ENCODE peak calls at places on chromosomes 13 and 19, in nine cellular contexts. F is stimulated activated CD4-positive, alpha-beta T cell treated with anti-CD3 and anti-CD28 coated beads, TNF-alpha, amount 100 ng/mL, for 1 hour; V is GM23338; I is activated T-helper 1 cell treated with anti-CD3 and anti-CD28 coated beads, Interleukin-2, amount 50 U/mL, for 16 hours; P is iPS DF 19.7; S is spleen; Z is HFF-Myc; Q is stimulated activated CD8-positive, alpha-beta memory T cell treated with anti-CD3 and anti-CD28 coated beads, Interleukin-7, amount 100 ng/mL, for 1 hour; J is NCI-H1436. G is an unnamed sample.

GRCh38 chr19:33660426-33661160 is 38.8 kb downstream of the CHST8 start:
- DNase-seq in Z (no peak), V (peak), J (no peak), I (no peak), S (no peak), F (no peak), Q (no peak), P (no peak), G (no peak)

GRCh38 chr13:73061478-73062275 is 2.9 kb downstream of the KLF5 start:
- DNase-seq in I (no peak), J (no peak), P (no peak), V (peak), F (no peak), S (peak), Q (no peak), Z (no peak), G (no peak)

GRCh38 chr19:658916-659839 is 3.8 kb downstream of the RNF126 start:
- DNase-seq in F (no peak), I (no peak), V (no peak), P (no peak), Z (no peak), J (no peak), S (peak), Q (no peak), G (peak)

GRCh38 chr13:44402902-44403719 is 29.5 kb downstream of the SERP2 start:
- DNase-seq in P (no peak), Q (no peak), J (no peak), S (peak), F (no peak), I (no peak), V (peak), Z (no peak), G (peak)

GRCh38 chr19:18649371-18650047 is 12.7 kb downstream of the KLHL26 start:
- DNase-seq in S (peak), Q (no peak), V (no peak), Z (no peak), I (no peak), P (no peak), J (no peak), F (no peak), G (no peak)

GRCh38 chr19:4414800-4415251 is 12.4 kb downstream of the CHAF1A start:
- DNase-seq in Z (no peak), I (no peak), V (no peak), F (no peak), P (no peak), Q (no peak), S (no peak), J (no peak), G (no peak)

GRCh38 chr19:51799998-51800848 is 5.3 kb downstream of the FPR3 start:
- DNase-seq in F (no peak), V (no peak), J (no peak), P (no peak), I (no peak), S (no peak), Z (no peak), Q (no peak), G (no peak)

GRCh38 chr19:16836115-16836905 is 7.1 kb downstream of the SIN3B start:
- DNase-seq in Z (no peak), V (peak), I (no peak), F (no peak), Q (no peak), P (no peak), J (no peak), S (peak), G (peak)

GRCh38 chr13:90070362-90070761 is 1277.1 kb upstream of the MIR17HG start:
- DNase-seq in J (no peak), S (no peak), I (no peak), V (no peak), Q (no peak), P (no peak), F (no peak), Z (no peak), G (no peak)

GRCh38 chr13:109479991-109480696 is 306.2 kb downstream of the IRS2 start:
- DNase-seq in I (no peak), P (no peak), J (no peak), S (no peak), Q (no peak), V (no peak), Z (no peak), F (no peak), G (no peak)

GRCh38 chr13:74134777-74135305 is 637 bp upstream of the KLF12 start:
- DNase-seq in P (no peak), Q (no peak), S (no peak), Z (no peak), J (peak), F (peak), I (peak), V (no peak), G (no peak)

GRCh38 chr19:17376935-17377600 is at the start of gene PLVAP:
- DNase-seq in P (no peak), V (no peak), Q (no peak), I (no peak), S (peak), F (no peak), Z (no peak), J (no peak), G (no peak)

GRCh38 chr19:5586300-5587070 is 18.7 kb upstream of the TINCR start:
- DNase-seq in V (no peak), J (no peak), P (no peak), F (no peak), Q (no peak), S (no peak), I (no peak), Z (no peak), G (no peak)

GRCh38 chr13:23322353-23323336 is 110.9 kb downstream of the SACS start:
- DNase-seq in P (no peak), F (no peak), Q (no peak), I (no peak), S (no peak), Z (no peak), V (no peak), J (no peak), G (no peak)

GRCh38 chr19:29260477-29261317 is 47.7 kb upstream of the UQCRFS1 start:
- DNase-seq in Q (no peak), I (no peak), S (no peak), V (peak), Z (no peak), F (no peak), J (no peak), P (no peak), G (no peak)

GRCh38 chr13:89401209-89401810 is 1730.1 kb downstream of the SLITRK5 start:
- DNase-seq in S (no peak), J (no peak), F (no peak), Z (no peak), I (no peak), V (peak), Q (no peak), P (no peak), G (no peak)

GRCh38 chr19:8161135-8161646 is 11.8 kb upstream of the FBN3 start:
- DNase-seq in S (no peak), J (peak), V (peak), F (no peak), I (no peak), Z (no peak), Q (no peak), P (peak), G (no peak)

GRCh38 chr13:46295531-46296464 is 84.1 kb downstream of the LRRC63 start:
- DNase-seq in Z (peak), F (peak), P (no peak), Q (peak), J (no peak), I (peak), S (no peak), V (no peak), G (peak)

GRCh38 chr19:17170538-17171297 is 44.4 kb upstream of the USE1 start:
- DNase-seq in Z (no peak), J (no peak), P (no peak), F (no peak), S (no peak), V (no peak), I (no peak), Q (no peak), G (no peak)

GRCh38 chr19:46192990-46193650 is 36.4 kb upstream of the IGFL1 start:
- DNase-seq in Q (no peak), V (no peak), P (no peak), J (no peak), I (no peak), F (no peak), Z (no peak), S (no peak), G (peak)

GRCh38 chr19:29666634-29667389 is 1.6 kb downstream of the PLEKHF1 start:
- DNase-seq in V (peak), I (no peak), Z (no peak), F (no peak), S (peak), Q (no peak), J (no peak), P (no peak), G (peak)

GRCh38 chr19:2168619-2169424 is 5.1 kb downstream of the DOT1L start:
- DNase-seq in V (no peak), Z (peak), P (no peak), F (peak), I (peak), S (peak), Q (peak), J (no peak), G (peak)

GRCh38 chr19:39112338-39112890 is 13.2 kb upstream of the PAK4 start:
- DNase-seq in P (no peak), V (no peak), S (no peak), J (no peak), Z (no peak), I (no peak), Q (no peak), F (no peak), G (peak)

GRCh38 chr13:45773236-45773635 is 71.1 kb downstream of the CBY2 start:
- DNase-seq in J (no peak), P (no peak), F (no peak), V (no peak), Q (no peak), Z (no peak), I (no peak), S (no peak), G (no peak)

GRCh38 chr13:96982672-96983071 is 11.6 kb downstream of the OXGR1 start:
- DNase-seq in F (no peak), V (no peak), Q (no peak), P (no peak), S (no peak), J (no peak), Z (no peak), I (no peak), G (no peak)

GRCh38 chr13:67353891-67354459 is 123.8 kb upstream of the PCDH9 start:
- DNase-seq in I (no peak), Q (no peak), V (no peak), S (no peak), P (no peak), J (no peak), Z (no peak), F (no peak), G (no peak)

GRCh38 chr13:104577029-104577820 is 1511.0 kb upstream of the SLC10A2 start:
- DNase-seq in I (no peak), J (no peak), V (no peak), P (no peak), Z (no peak), S (no peak), Q (no peak), F (no peak), G (no peak)

GRCh38 chr19:51417107-51417806 is at the start of gene SIGLEC10:
- DNase-seq in F (no peak), S (peak), V (peak), I (no peak), P (no peak), J (no peak), Z (no peak), Q (no peak), G (no peak)

GRCh38 chr19:15869109-15869555 is 28.7 kb downstream of the CYP4F2 start:
- DNase-seq in F (no peak), S (no peak), V (peak), Z (no peak), Q (peak), P (no peak), J (no peak), I (no peak), G (no peak)

GRCh38 chr13:38872693-38873092 is 117.9 kb downstream of the STOML3 start:
- DNase-seq in Z (no peak), P (peak), J (no peak), Q (peak), F (no peak), I (no peak), V (peak), S (no peak), G (no peak)

G was measured in breast epithelium.